ENCODE peak calls at places on chromosomes 13 and 19, in four cellular contexts. One of them, this sample, is unnamed.

GRCh38 chr13:97235549-97236206 is 13.5 kb downstream of the MBNL2 start:
- DNase-seq in activated T-helper 1 cell treated with anti-CD3 and anti-CD28 coated beads, Interleukin-12 subunit alpha, Interleukin-12 subunit beta, Interleukin-2, Interleukin-4 antibody, amounts not matched to agents 30 ng/mL and 10 ng/mL and 1 ng/mL, durations not matched to agents 14 hours and 24 hours and 36 hours: no peak
- DNase-seq in brain microvascular endothelial cell: no peak
- DNase-seq in memory B cell: no peak
- DNase-seq in this sample: no peak

GRCh38 chr13:51524312-51524711 is 60.0 kb upstream of the WDFY2 start:
- DNase-seq in activated T-helper 1 cell treated with anti-CD3 and anti-CD28 coated beads, Interleukin-12 subunit alpha, Interleukin-12 subunit beta, Interleukin-2, Interleukin-4 antibody, amounts not matched to agents 30 ng/mL and 10 ng/mL and 1 ng/mL, durations not matched to agents 14 hours and 24 hours and 36 hours: no peak
- DNase-seq in brain microvascular endothelial cell: no peak
- DNase-seq in memory B cell: no peak
- DNase-seq in this sample: no peak

GRCh38 chr19:27885361-27885760 is 1327.6 kb downstream of the UQCRFS1 start:
- DNase-seq in activated T-helper 1 cell treated with anti-CD3 and anti-CD28 coated beads, Interleukin-12 subunit alpha, Interleukin-12 subunit beta, Interleukin-2, Interleukin-4 antibody, amounts not matched to agents 30 ng/mL and 10 ng/mL and 1 ng/mL, durations not matched to agents 14 hours and 24 hours and 36 hours: no peak
- DNase-seq in brain microvascular endothelial cell: no peak
- DNase-seq in memory B cell: no peak
- DNase-seq in this sample: no peak

GRCh38 chr19:4524808-4525562 is 6.7 kb upstream of the PLIN4 start:
- DNase-seq in activated T-helper 1 cell treated with anti-CD3 and anti-CD28 coated beads, Interleukin-12 subunit alpha, Interleukin-12 subunit beta, Interleukin-2, Interleukin-4 antibody, amounts not matched to agents 30 ng/mL and 10 ng/mL and 1 ng/mL, durations not matched to agents 14 hours and 24 hours and 36 hours: peak; percentile 42
- DNase-seq in brain microvascular endothelial cell: peak; percentile 28
- DNase-seq in memory B cell: peak; percentile 68
- DNase-seq in this sample: peak; percentile 82

GRCh38 chr13:40589285-40590109 is 76.9 kb downstream of the FOXO1 start:
- DNase-seq in activated T-helper 1 cell treated with anti-CD3 and anti-CD28 coated beads, Interleukin-12 subunit alpha, Interleukin-12 subunit beta, Interleukin-2, Interleukin-4 antibody, amounts not matched to agents 30 ng/mL and 10 ng/mL and 1 ng/mL, durations not matched to agents 14 hours and 24 hours and 36 hours: no peak
- DNase-seq in brain microvascular endothelial cell: peak; percentile 76
- DNase-seq in memory B cell: peak; percentile 35
- DNase-seq in this sample: peak; percentile 100

GRCh38 chr19:38580080-38580479 is 37.7 kb downstream of the MAP4K1 start:
- DNase-seq in activated T-helper 1 cell treated with anti-CD3 and anti-CD28 coated beads, Interleukin-12 subunit alpha, Interleukin-12 subunit beta, Interleukin-2, Interleukin-4 antibody, amounts not matched to agents 30 ng/mL and 10 ng/mL and 1 ng/mL, durations not matched to agents 14 hours and 24 hours and 36 hours: no peak
- DNase-seq in brain microvascular endothelial cell: no peak
- DNase-seq in memory B cell: no peak
- DNase-seq in this sample: no peak

GRCh38 chr13:33745370-33746324 is 72.3 kb upstream of the RFC3 start:
- DNase-seq in activated T-helper 1 cell treated with anti-CD3 and anti-CD28 coated beads, Interleukin-12 subunit alpha, Interleukin-12 subunit beta, Interleukin-2, Interleukin-4 antibody, amounts not matched to agents 30 ng/mL and 10 ng/mL and 1 ng/mL, durations not matched to agents 14 hours and 24 hours and 36 hours: no peak
- DNase-seq in brain microvascular endothelial cell: no peak
- DNase-seq in memory B cell: no peak
- DNase-seq in this sample: no peak

GRCh38 chr19:39558623-39559117 is 18.7 kb upstream of the EID2 start:
- DNase-seq in activated T-helper 1 cell treated with anti-CD3 and anti-CD28 coated beads, Interleukin-12 subunit alpha, Interleukin-12 subunit beta, Interleukin-2, Interleukin-4 antibody, amounts not matched to agents 30 ng/mL and 10 ng/mL and 1 ng/mL, durations not matched to agents 14 hours and 24 hours and 36 hours: no peak
- DNase-seq in brain microvascular endothelial cell: no peak
- DNase-seq in memory B cell: no peak
- DNase-seq in this sample: peak; percentile 49

GRCh38 chr13:111365149-111366005 is 44.9 kb downstream of the TEX29 start:
- DNase-seq in activated T-helper 1 cell treated with anti-CD3 and anti-CD28 coated beads, Interleukin-12 subunit alpha, Interleukin-12 subunit beta, Interleukin-2, Interleukin-4 antibody, amounts not matched to agents 30 ng/mL and 10 ng/mL and 1 ng/mL, durations not matched to agents 14 hours and 24 hours and 36 hours: no peak
- DNase-seq in brain microvascular endothelial cell: no peak
- DNase-seq in memory B cell: no peak
- DNase-seq in this sample: no peak

GRCh38 chr19:6723108-6723618 is 2.7 kb upstream of the C3 start:
- DNase-seq in activated T-helper 1 cell treated with anti-CD3 and anti-CD28 coated beads, Interleukin-12 subunit alpha, Interleukin-12 subunit beta, Interleukin-2, Interleukin-4 antibody, amounts not matched to agents 30 ng/mL and 10 ng/mL and 1 ng/mL, durations not matched to agents 14 hours and 24 hours and 36 hours: no peak
- DNase-seq in brain microvascular endothelial cell: no peak
- DNase-seq in memory B cell: no peak
- DNase-seq in this sample: no peak

GRCh38 chr19:57010541-57010940 is 109.2 kb upstream of the USP29 start:
- DNase-seq in activated T-helper 1 cell treated with anti-CD3 and anti-CD28 coated beads, Interleukin-12 subunit alpha, Interleukin-12 subunit beta, Interleukin-2, Interleukin-4 antibody, amounts not matched to agents 30 ng/mL and 10 ng/mL and 1 ng/mL, durations not matched to agents 14 hours and 24 hours and 36 hours: no peak
- DNase-seq in brain microvascular endothelial cell: no peak
- DNase-seq in memory B cell: no peak
- DNase-seq in this sample: no peak

GRCh38 chr13:82688400-82688999 is 1193.8 kb downstream of the SLITRK1 start:
- DNase-seq in activated T-helper 1 cell treated with anti-CD3 and anti-CD28 coated beads, Interleukin-12 subunit alpha, Interleukin-12 subunit beta, Interleukin-2, Interleukin-4 antibody, amounts not matched to agents 30 ng/mL and 10 ng/mL and 1 ng/mL, durations not matched to agents 14 hours and 24 hours and 36 hours: no peak
- DNase-seq in brain microvascular endothelial cell: no peak
- DNase-seq in memory B cell: no peak
- DNase-seq in this sample: no peak

GRCh38 chr13:42612021-42612765 is 38.2 kb downstream of the TNFSF11 start:
- DNase-seq in activated T-helper 1 cell treated with anti-CD3 and anti-CD28 coated beads, Interleukin-12 subunit alpha, Interleukin-12 subunit beta, Interleukin-2, Interleukin-4 antibody, amounts not matched to agents 30 ng/mL and 10 ng/mL and 1 ng/mL, durations not matched to agents 14 hours and 24 hours and 36 hours: no peak
- DNase-seq in brain microvascular endothelial cell: no peak
- DNase-seq in memory B cell: no peak
- DNase-seq in this sample: no peak

GRCh38 chr13:112058941-112059340 is 8.0 kb upstream of the SOX1 start:
- DNase-seq in activated T-helper 1 cell treated with anti-CD3 and anti-CD28 coated beads, Interleukin-12 subunit alpha, Interleukin-12 subunit beta, Interleukin-2, Interleukin-4 antibody, amounts not matched to agents 30 ng/mL and 10 ng/mL and 1 ng/mL, durations not matched to agents 14 hours and 24 hours and 36 hours: no peak
- DNase-seq in brain microvascular endothelial cell: no peak
- DNase-seq in memory B cell: no peak
- DNase-seq in this sample: no peak

GRCh38 chr19:17806945-17807344 is 12.0 kb downstream of the B3GNT3 start:
- DNase-seq in activated T-helper 1 cell treated with anti-CD3 and anti-CD28 coated beads, Interleukin-12 subunit alpha, Interleukin-12 subunit beta, Interleukin-2, Interleukin-4 antibody, amounts not matched to agents 30 ng/mL and 10 ng/mL and 1 ng/mL, durations not matched to agents 14 hours and 24 hours and 36 hours: no peak
- DNase-seq in brain microvascular endothelial cell: no peak
- DNase-seq in memory B cell: no peak
- DNase-seq in this sample: no peak

GRCh38 chr19:54390942-54391577 is 24.2 kb upstream of the TTYH1 start:
- DNase-seq in activated T-helper 1 cell treated with anti-CD3 and anti-CD28 coated beads, Interleukin-12 subunit alpha, Interleukin-12 subunit beta, Interleukin-2, Interleukin-4 antibody, amounts not matched to agents 30 ng/mL and 10 ng/mL and 1 ng/mL, durations not matched to agents 14 hours and 24 hours and 36 hours: peak; percentile 35
- DNase-seq in brain microvascular endothelial cell: peak; percentile 26
- DNase-seq in memory B cell: peak; percentile 55
- DNase-seq in this sample: peak; percentile 75

GRCh38 chr13:65378943-65379519 is 1851.1 kb downstream of the PCDH9 start:
- DNase-seq in activated T-helper 1 cell treated with anti-CD3 and anti-CD28 coated beads, Interleukin-12 subunit alpha, Interleukin-12 subunit beta, Interleukin-2, Interleukin-4 antibody, amounts not matched to agents 30 ng/mL and 10 ng/mL and 1 ng/mL, durations not matched to agents 14 hours and 24 hours and 36 hours: no peak
- DNase-seq in brain microvascular endothelial cell: no peak
- DNase-seq in memory B cell: no peak
- DNase-seq in this sample: no peak

GRCh38 chr13:110044521-110045200 is 258.3 kb upstream of the IRS2 start:
- DNase-seq in activated T-helper 1 cell treated with anti-CD3 and anti-CD28 coated beads, Interleukin-12 subunit alpha, Interleukin-12 subunit beta, Interleukin-2, Interleukin-4 antibody, amounts not matched to agents 30 ng/mL and 10 ng/mL and 1 ng/mL, durations not matched to agents 14 hours and 24 hours and 36 hours: no peak
- DNase-seq in brain microvascular endothelial cell: no peak
- DNase-seq in memory B cell: no peak
- DNase-seq in this sample: no peak

GRCh38 chr19:2096543-2097329 is at the start of gene IZUMO4:
- DNase-seq in activated T-helper 1 cell treated with anti-CD3 and anti-CD28 coated beads, Interleukin-12 subunit alpha, Interleukin-12 subunit beta, Interleukin-2, Interleukin-4 antibody, amounts not matched to agents 30 ng/mL and 10 ng/mL and 1 ng/mL, durations not matched to agents 14 hours and 24 hours and 36 hours: peak; percentile 99
- DNase-seq in brain microvascular endothelial cell: peak; percentile 95
- DNase-seq in memory B cell: peak; percentile 99
- DNase-seq in this sample: peak; percentile 97

GRCh38 chr13:51324714-51325440 is 14.6 kb upstream of the SERPINE3 start:
- DNase-seq in activated T-helper 1 cell treated with anti-CD3 and anti-CD28 coated beads, Interleukin-12 subunit alpha, Interleukin-12 subunit beta, Interleukin-2, Interleukin-4 antibody, amounts not matched to agents 30 ng/mL and 10 ng/mL and 1 ng/mL, durations not matched to agents 14 hours and 24 hours and 36 hours: no peak
- DNase-seq in brain microvascular endothelial cell: no peak
- DNase-seq in memory B cell: no peak
- DNase-seq in this sample: no peak

GRCh38 chr19:47729468-47729798 is 15.9 kb upstream of the NOP53 start:
- DNase-seq in activated T-helper 1 cell treated with anti-CD3 and anti-CD28 coated beads, Interleukin-12 subunit alpha, Interleukin-12 subunit beta, Interleukin-2, Interleukin-4 antibody, amounts not matched to agents 30 ng/mL and 10 ng/mL and 1 ng/mL, durations not matched to agents 14 hours and 24 hours and 36 hours: no peak
- DNase-seq in brain microvascular endothelial cell: no peak
- DNase-seq in memory B cell: no peak
- DNase-seq in this sample: no peak

GRCh38 chr13:28322256-28322895 is 172.6 kb downstream of the FLT1 start:
- DNase-seq in activated T-helper 1 cell treated with anti-CD3 and anti-CD28 coated beads, Interleukin-12 subunit alpha, Interleukin-12 subunit beta, Interleukin-2, Interleukin-4 antibody, amounts not matched to agents 30 ng/mL and 10 ng/mL and 1 ng/mL, durations not matched to agents 14 hours and 24 hours and 36 hours: no peak
- DNase-seq in brain microvascular endothelial cell: peak; percentile 48
- DNase-seq in memory B cell: no peak
- DNase-seq in this sample: no peak

GRCh38 chr19:35053667-35054293 is 12.3 kb downstream of the HPN start:
- DNase-seq in activated T-helper 1 cell treated with anti-CD3 and anti-CD28 coated beads, Interleukin-12 subunit alpha, Interleukin-12 subunit beta, Interleukin-2, Interleukin-4 antibody, amounts not matched to agents 30 ng/mL and 10 ng/mL and 1 ng/mL, durations not matched to agents 14 hours and 24 hours and 36 hours: no peak
- DNase-seq in brain microvascular endothelial cell: no peak
- DNase-seq in memory B cell: no peak
- DNase-seq in this sample: no peak

GRCh38 chr13:95652244-95652764 is 7.8 kb upstream of the DZIP1 start:
- DNase-seq in activated T-helper 1 cell treated with anti-CD3 and anti-CD28 coated beads, Interleukin-12 subunit alpha, Interleukin-12 subunit beta, Interleukin-2, Interleukin-4 antibody, amounts not matched to agents 30 ng/mL and 10 ng/mL and 1 ng/mL, durations not matched to agents 14 hours and 24 hours and 36 hours: no peak
- DNase-seq in brain microvascular endothelial cell: no peak
- DNase-seq in memory B cell: no peak
- DNase-seq in this sample: no peak

GRCh38 chr19:2064395-2064787 is 13.3 kb upstream of the MKNK2 start:
- DNase-seq in activated T-helper 1 cell treated with anti-CD3 and anti-CD28 coated beads, Interleukin-12 subunit alpha, Interleukin-12 subunit beta, Interleukin-2, Interleukin-4 antibody, amounts not matched to agents 30 ng/mL and 10 ng/mL and 1 ng/mL, durations not matched to agents 14 hours and 24 hours and 36 hours: no peak
- DNase-seq in brain microvascular endothelial cell: no peak
- DNase-seq in memory B cell: no peak
- DNase-seq in this sample: no peak

GRCh38 chr13:33611016-33611805 is 206.7 kb upstream of the RFC3 start:
- DNase-seq in activated T-helper 1 cell treated with anti-CD3 and anti-CD28 coated beads, Interleukin-12 subunit alpha, Interleukin-12 subunit beta, Interleukin-2, Interleukin-4 antibody, amounts not matched to agents 30 ng/mL and 10 ng/mL and 1 ng/mL, durations not matched to agents 14 hours and 24 hours and 36 hours: no peak
- DNase-seq in brain microvascular endothelial cell: peak; percentile 53
- DNase-seq in memory B cell: no peak
- DNase-seq in this sample: peak; percentile 99

GRCh38 chr19:57465680-57466381 is 8.9 kb upstream of the VN1R1 start:
- DNase-seq in activated T-helper 1 cell treated with anti-CD3 and anti-CD28 coated beads, Interleukin-12 subunit alpha, Interleukin-12 subunit beta, Interleukin-2, Interleukin-4 antibody, amounts not matched to agents 30 ng/mL and 10 ng/mL and 1 ng/mL, durations not matched to agents 14 hours and 24 hours and 36 hours: peak; percentile 19
- DNase-seq in brain microvascular endothelial cell: no peak
- DNase-seq in memory B cell: no peak
- DNase-seq in this sample: peak; percentile 31

GRCh38 chr13:20369886-20370361 is 137.8 kb upstream of the GJB6 start:
- DNase-seq in activated T-helper 1 cell treated with anti-CD3 and anti-CD28 coated beads, Interleukin-12 subunit alpha, Interleukin-12 subunit beta, Interleukin-2, Interleukin-4 antibody, amounts not matched to agents 30 ng/mL and 10 ng/mL and 1 ng/mL, durations not matched to agents 14 hours and 24 hours and 36 hours: no peak
- DNase-seq in brain microvascular endothelial cell: no peak
- DNase-seq in memory B cell: no peak
- DNase-seq in this sample: peak; percentile 22

GRCh38 chr19:42295342-42295741 is 6.6 kb upstream of the PRR19 start:
- DNase-seq in activated T-helper 1 cell treated with anti-CD3 and anti-CD28 coated beads, Interleukin-12 subunit alpha, Interleukin-12 subunit beta, Interleukin-2, Interleukin-4 antibody, amounts not matched to agents 30 ng/mL and 10 ng/mL and 1 ng/mL, durations not matched to agents 14 hours and 24 hours and 36 hours: no peak
- DNase-seq in brain microvascular endothelial cell: no peak
- DNase-seq in memory B cell: no peak
- DNase-seq in this sample: no peak

GRCh38 chr19:42252365-42253244 is 2.3 kb downstream of the ERF start:
- DNase-seq in activated T-helper 1 cell treated with anti-CD3 and anti-CD28 coated beads, Interleukin-12 subunit alpha, Interleukin-12 subunit beta, Interleukin-2, Interleukin-4 antibody, amounts not matched to agents 30 ng/mL and 10 ng/mL and 1 ng/mL, durations not matched to agents 14 hours and 24 hours and 36 hours: no peak
- DNase-seq in brain microvascular endothelial cell: no peak
- DNase-seq in memory B cell: no peak
- DNase-seq in this sample: peak; percentile 30

GRCh38 chr13:21402586-21403307 is 56.4 kb downstream of the ZDHHC20 start:
- DNase-seq in activated T-helper 1 cell treated with anti-CD3 and anti-CD28 coated beads, Interleukin-12 subunit alpha, Interleukin-12 subunit beta, Interleukin-2, Interleukin-4 antibody, amounts not matched to agents 30 ng/mL and 10 ng/mL and 1 ng/mL, durations not matched to agents 14 hours and 24 hours and 36 hours: no peak
- DNase-seq in brain microvascular endothelial cell: peak; percentile 70
- DNase-seq in memory B cell: no peak
- DNase-seq in this sample: no peak

GRCh38 chr19:49554701-49555181 is 25.6 kb downstream of the NOSIP start:
- DNase-seq in activated T-helper 1 cell treated with anti-CD3 and anti-CD28 coated beads, Interleukin-12 subunit alpha, Interleukin-12 subunit beta, Interleukin-2, Interleukin-4 antibody, amounts not matched to agents 30 ng/mL and 10 ng/mL and 1 ng/mL, durations not matched to agents 14 hours and 24 hours and 36 hours: peak; percentile 66
- DNase-seq in brain microvascular endothelial cell: no peak
- DNase-seq in memory B cell: no peak
- DNase-seq in this sample: no peak

GRCh38 chr13:75326173-75327131 is 155.5 kb downstream of the TBC1D4 start:
- DNase-seq in activated T-helper 1 cell treated with anti-CD3 and anti-CD28 coated beads, Interleukin-12 subunit alpha, Interleukin-12 subunit beta, Interleukin-2, Interleukin-4 antibody, amounts not matched to agents 30 ng/mL and 10 ng/mL and 1 ng/mL, durations not matched to agents 14 hours and 24 hours and 36 hours: peak; percentile 46
- DNase-seq in brain microvascular endothelial cell: peak; percentile 17
- DNase-seq in memory B cell: peak; percentile 9
- DNase-seq in this sample: no peak

GRCh38 chr13:49400755-49401659 is 42.9 kb downstream of the CAB39L start:
- DNase-seq in activated T-helper 1 cell treated with anti-CD3 and anti-CD28 coated beads, Interleukin-12 subunit alpha, Interleukin-12 subunit beta, Interleukin-2, Interleukin-4 antibody, amounts not matched to agents 30 ng/mL and 10 ng/mL and 1 ng/mL, durations not matched to agents 14 hours and 24 hours and 36 hours: no peak
- DNase-seq in brain microvascular endothelial cell: peak; percentile 33
- DNase-seq in memory B cell: peak; percentile 3
- DNase-seq in this sample: no peak

GRCh38 chr19:13463296-13463695 is 43.0 kb downstream of the CACNA1A start:
- DNase-seq in activated T-helper 1 cell treated with anti-CD3 and anti-CD28 coated beads, Interleukin-12 subunit alpha, Interleukin-12 subunit beta, Interleukin-2, Interleukin-4 antibody, amounts not matched to agents 30 ng/mL and 10 ng/mL and 1 ng/mL, durations not matched to agents 14 hours and 24 hours and 36 hours: no peak
- DNase-seq in brain microvascular endothelial cell: no peak
- DNase-seq in memory B cell: no peak
- DNase-seq in this sample: peak; percentile 73

GRCh38 chr13:40189885-40190655 is 476.4 kb downstream of the FOXO1 start:
- DNase-seq in activated T-helper 1 cell treated with anti-CD3 and anti-CD28 coated beads, Interleukin-12 subunit alpha, Interleukin-12 subunit beta, Interleukin-2, Interleukin-4 antibody, amounts not matched to agents 30 ng/mL and 10 ng/mL and 1 ng/mL, durations not matched to agents 14 hours and 24 hours and 36 hours: no peak
- DNase-seq in brain microvascular endothelial cell: no peak
- DNase-seq in memory B cell: no peak
- DNase-seq in this sample: peak; percentile 83

GRCh38 chr19:44925114-44925891 is 10.9 kb downstream of the APOC1 start:
- DNase-seq in activated T-helper 1 cell treated with anti-CD3 and anti-CD28 coated beads, Interleukin-12 subunit alpha, Interleukin-12 subunit beta, Interleukin-2, Interleukin-4 antibody, amounts not matched to agents 30 ng/mL and 10 ng/mL and 1 ng/mL, durations not matched to agents 14 hours and 24 hours and 36 hours: no peak
- DNase-seq in brain microvascular endothelial cell: no peak
- DNase-seq in memory B cell: no peak
- DNase-seq in this sample: peak; percentile 95

GRCh38 chr19:36196249-36196648 is 18.2 kb downstream of the ZNF565 start:
- DNase-seq in activated T-helper 1 cell treated with anti-CD3 and anti-CD28 coated beads, Interleukin-12 subunit alpha, Interleukin-12 subunit beta, Interleukin-2, Interleukin-4 antibody, amounts not matched to agents 30 ng/mL and 10 ng/mL and 1 ng/mL, durations not matched to agents 14 hours and 24 hours and 36 hours: no peak
- DNase-seq in brain microvascular endothelial cell: no peak
- DNase-seq in memory B cell: no peak
- DNase-seq in this sample: no peak

GRCh38 chr19:48006762-48007161 is 12.3 kb downstream of the ELSPBP1 start:
- DNase-seq in activated T-helper 1 cell treated with anti-CD3 and anti-CD28 coated beads, Interleukin-12 subunit alpha, Interleukin-12 subunit beta, Interleukin-2, Interleukin-4 antibody, amounts not matched to agents 30 ng/mL and 10 ng/mL and 1 ng/mL, durations not matched to agents 14 hours and 24 hours and 36 hours: no peak
- DNase-seq in brain microvascular endothelial cell: no peak
- DNase-seq in memory B cell: no peak
- DNase-seq in this sample: peak; percentile 7

This sample was measured in SJCRH30.